ENCODE peak calls at places on chromosomes 11 and 22, in eight cellular contexts. One of them, this sample, is unnamed.

GRCh38 chr22:28801845-28802594 is 1.7 kb upstream of the XBP1 start:
- DNase-seq in uterus: no peak
- DNase-seq in IMR-90: no peak
- DNase-seq in endothelial cell of umbilical vein: peak; percentile 21
- DNase-seq in tibial nerve: no peak
- DNase-seq in adrenal gland: no peak
- DNase-seq in transverse colon: peak; percentile 38
- DNase-seq in A549: no peak
- DNase-seq in this sample: peak; percentile 32

GRCh38 chr11:69227271-69227670 is 66.7 kb upstream of the MYEOV start:
- DNase-seq in uterus: no peak
- DNase-seq in IMR-90: no peak
- DNase-seq in endothelial cell of umbilical vein: no peak
- DNase-seq in tibial nerve: no peak
- DNase-seq in adrenal gland: no peak
- DNase-seq in transverse colon: no peak
- DNase-seq in A549: no peak
- DNase-seq in this sample: no peak

GRCh38 chr11:111135101-111135500 is 110.4 kb upstream of the POU2AF2 start:
- DNase-seq in uterus: no peak
- DNase-seq in IMR-90: no peak
- DNase-seq in endothelial cell of umbilical vein: no peak
- DNase-seq in tibial nerve: no peak
- DNase-seq in adrenal gland: no peak
- DNase-seq in transverse colon: no peak
- DNase-seq in A549: no peak
- DNase-seq in this sample: no peak

GRCh38 chr11:2393111-2393868 is 7.3 kb upstream of the TSSC4 start:
- DNase-seq in uterus: no peak
- DNase-seq in IMR-90: no peak
- DNase-seq in endothelial cell of umbilical vein: no peak
- DNase-seq in tibial nerve: no peak
- DNase-seq in adrenal gland: no peak
- DNase-seq in transverse colon: no peak
- DNase-seq in A549: no peak
- DNase-seq in this sample: no peak

GRCh38 chr22:47292546-47293320 is 530.3 kb downstream of the TBC1D22A start:
- DNase-seq in uterus: peak; percentile 1
- DNase-seq in IMR-90: no peak
- DNase-seq in endothelial cell of umbilical vein: no peak
- DNase-seq in tibial nerve: no peak
- DNase-seq in adrenal gland: no peak
- DNase-seq in transverse colon: no peak
- DNase-seq in A549: no peak
- DNase-seq in this sample: peak; percentile 70

GRCh38 chr11:125275905-125276634 is 111.5 kb downstream of the PKNOX2 start:
- DNase-seq in uterus: no peak
- DNase-seq in IMR-90: peak; percentile 64
- DNase-seq in endothelial cell of umbilical vein: peak; percentile 11
- DNase-seq in tibial nerve: no peak
- DNase-seq in adrenal gland: no peak
- DNase-seq in transverse colon: no peak
- DNase-seq in A549: no peak
- DNase-seq in this sample: no peak

GRCh38 chr11:112357488-112357887 is 96.8 kb upstream of the PLET1 start:
- DNase-seq in uterus: no peak
- DNase-seq in IMR-90: no peak
- DNase-seq in endothelial cell of umbilical vein: no peak
- DNase-seq in tibial nerve: no peak
- DNase-seq in adrenal gland: no peak
- DNase-seq in transverse colon: no peak
- DNase-seq in A549: no peak
- DNase-seq in this sample: no peak

GRCh38 chr22:49400136-49400865 is 427.4 kb downstream of the BRD1 start:
- DNase-seq in uterus: no peak
- DNase-seq in IMR-90: no peak
- DNase-seq in endothelial cell of umbilical vein: no peak
- DNase-seq in tibial nerve: no peak
- DNase-seq in adrenal gland: no peak
- DNase-seq in transverse colon: no peak
- DNase-seq in A549: no peak
- DNase-seq in this sample: no peak

GRCh38 chr11:8018742-8019631 is 31.9 kb downstream of the EIF3F start:
- DNase-seq in uterus: peak; percentile 84
- DNase-seq in IMR-90: peak; percentile 69
- DNase-seq in endothelial cell of umbilical vein: peak; percentile 30
- DNase-seq in tibial nerve: peak; percentile 62
- DNase-seq in adrenal gland: peak; percentile 86
- DNase-seq in transverse colon: peak; percentile 60
- DNase-seq in A549: peak; percentile 32
- DNase-seq in this sample: peak; percentile 92

GRCh38 chr11:133787379-133788103 is 57.8 kb downstream of the SPATA19 start:
- DNase-seq in uterus: no peak
- DNase-seq in IMR-90: no peak
- DNase-seq in endothelial cell of umbilical vein: no peak
- DNase-seq in tibial nerve: no peak
- DNase-seq in adrenal gland: no peak
- DNase-seq in transverse colon: peak; percentile 9
- DNase-seq in A549: no peak
- DNase-seq in this sample: peak; percentile 60

GRCh38 chr11:73761403-73761945 is 600 bp upstream of the RAB6A start:
- DNase-seq in uterus: peak; percentile 29
- DNase-seq in IMR-90: no peak
- DNase-seq in endothelial cell of umbilical vein: no peak
- DNase-seq in tibial nerve: no peak
- DNase-seq in adrenal gland: no peak
- DNase-seq in transverse colon: peak; percentile 28
- DNase-seq in A549: no peak
- DNase-seq in this sample: no peak

GRCh38 chr11:10646005-10646404 is 47.5 kb downstream of the IRAG1 start:
- DNase-seq in uterus: peak; percentile 62
- DNase-seq in IMR-90: no peak
- DNase-seq in endothelial cell of umbilical vein: peak; percentile 6
- DNase-seq in tibial nerve: no peak
- DNase-seq in adrenal gland: peak; percentile 66
- DNase-seq in transverse colon: no peak
- DNase-seq in A549: no peak
- DNase-seq in this sample: peak; percentile 32

GRCh38 chr22:23745780-23746179 is 5.1 kb downstream of the ZNF70 start:
- DNase-seq in uterus: no peak
- DNase-seq in IMR-90: no peak
- DNase-seq in endothelial cell of umbilical vein: no peak
- DNase-seq in tibial nerve: no peak
- DNase-seq in adrenal gland: no peak
- DNase-seq in transverse colon: no peak
- DNase-seq in A549: no peak
- DNase-seq in this sample: no peak

GRCh38 chr11:26278354-26278753 is 53.6 kb upstream of the ANO3 start:
- DNase-seq in uterus: no peak
- DNase-seq in IMR-90: no peak
- DNase-seq in endothelial cell of umbilical vein: no peak
- DNase-seq in tibial nerve: no peak
- DNase-seq in adrenal gland: no peak
- DNase-seq in transverse colon: no peak
- DNase-seq in A549: no peak
- DNase-seq in this sample: no peak

GRCh38 chr11:69049490-69049867 is 747 bp downstream of the TPCN2 start:
- DNase-seq in uterus: no peak
- DNase-seq in IMR-90: no peak
- DNase-seq in endothelial cell of umbilical vein: no peak
- DNase-seq in tibial nerve: no peak
- DNase-seq in adrenal gland: peak; percentile 16
- DNase-seq in transverse colon: no peak
- DNase-seq in A549: no peak
- DNase-seq in this sample: no peak

GRCh38 chr11:45913942-45914635 is 3.6 kb downstream of the PEX16 start:
- DNase-seq in uterus: no peak
- DNase-seq in IMR-90: no peak
- DNase-seq in endothelial cell of umbilical vein: no peak
- DNase-seq in tibial nerve: no peak
- DNase-seq in adrenal gland: no peak
- DNase-seq in transverse colon: no peak
- DNase-seq in A549: no peak
- DNase-seq in this sample: no peak
- H3K4me3 ChIP-seq in uterus: no peak overlapping the region
- H3K4me3 ChIP-seq in IMR-90: no peak overlapping the region
- H3K4me3 ChIP-seq in endothelial cell of umbilical vein: no peak overlapping the region
- H3K4me3 ChIP-seq in tibial nerve: no peak overlapping the region
- H3K4me3 ChIP-seq in adrenal gland: no peak overlapping the region
- H3K4me3 ChIP-seq in transverse colon: no peak overlapping the region
- H3K4me3 ChIP-seq in A549: no peak overlapping the region
- H3K4me3 ChIP-seq in this sample: no peak overlapping the region

DNA sequence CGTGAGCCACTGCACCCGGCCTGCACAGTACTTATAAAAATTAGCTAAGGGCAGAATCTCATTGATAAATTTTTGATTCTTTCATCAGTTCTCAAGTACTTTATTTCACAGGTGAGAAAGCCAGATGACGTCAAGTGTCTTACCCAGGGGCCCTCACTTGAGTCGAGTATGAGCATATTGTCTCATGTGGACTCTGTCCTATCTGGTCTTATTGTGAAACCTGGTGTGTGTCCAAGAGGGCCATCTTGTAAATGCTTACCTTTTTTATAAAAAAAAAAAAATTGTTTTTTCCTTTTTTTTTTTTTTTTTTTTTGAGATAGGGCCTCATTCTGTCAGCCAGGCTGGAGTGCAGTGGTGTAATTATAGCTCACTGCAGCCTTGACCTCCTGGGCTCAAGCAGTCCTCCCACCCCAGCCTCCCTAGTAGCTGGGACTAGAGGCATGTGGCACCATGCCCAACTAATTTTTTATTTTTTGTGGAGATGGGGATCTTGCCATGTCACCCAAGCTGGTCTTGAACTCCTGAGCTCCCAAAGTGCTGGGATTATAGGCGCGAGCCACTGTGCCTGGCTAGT is 6.0 kb downstream of the ACO2 start:
- DNase-seq in uterus: no peak
- DNase-seq in IMR-90: no peak
- DNase-seq in endothelial cell of umbilical vein: no peak
- DNase-seq in tibial nerve: no peak
- DNase-seq in adrenal gland: peak; percentile 53
- DNase-seq in transverse colon: no peak
- DNase-seq in A549: no peak
- DNase-seq in this sample: peak; percentile 57
- H3K4me1 ChIP-seq in uterus: no peaks in the 10 kb centered on the region
- H3K4me1 ChIP-seq in IMR-90: peaks cover 12% of the 10 kb centered on the region
- H3K4me1 ChIP-seq in endothelial cell of umbilical vein: peaks cover 3% of the 10 kb centered on the region
- H3K4me1 ChIP-seq in tibial nerve: no peaks in the 10 kb centered on the region
- H3K4me1 ChIP-seq in adrenal gland: peaks cover 26% of the 10 kb centered on the region
- H3K4me1 ChIP-seq in transverse colon: peaks cover 16% of the 10 kb centered on the region
- H3K4me1 ChIP-seq in A549: peaks cover 4% of the 10 kb centered on the region
- H3K4me1 ChIP-seq in this sample: peaks cover 13% of the 10 kb centered on the region

DNA sequence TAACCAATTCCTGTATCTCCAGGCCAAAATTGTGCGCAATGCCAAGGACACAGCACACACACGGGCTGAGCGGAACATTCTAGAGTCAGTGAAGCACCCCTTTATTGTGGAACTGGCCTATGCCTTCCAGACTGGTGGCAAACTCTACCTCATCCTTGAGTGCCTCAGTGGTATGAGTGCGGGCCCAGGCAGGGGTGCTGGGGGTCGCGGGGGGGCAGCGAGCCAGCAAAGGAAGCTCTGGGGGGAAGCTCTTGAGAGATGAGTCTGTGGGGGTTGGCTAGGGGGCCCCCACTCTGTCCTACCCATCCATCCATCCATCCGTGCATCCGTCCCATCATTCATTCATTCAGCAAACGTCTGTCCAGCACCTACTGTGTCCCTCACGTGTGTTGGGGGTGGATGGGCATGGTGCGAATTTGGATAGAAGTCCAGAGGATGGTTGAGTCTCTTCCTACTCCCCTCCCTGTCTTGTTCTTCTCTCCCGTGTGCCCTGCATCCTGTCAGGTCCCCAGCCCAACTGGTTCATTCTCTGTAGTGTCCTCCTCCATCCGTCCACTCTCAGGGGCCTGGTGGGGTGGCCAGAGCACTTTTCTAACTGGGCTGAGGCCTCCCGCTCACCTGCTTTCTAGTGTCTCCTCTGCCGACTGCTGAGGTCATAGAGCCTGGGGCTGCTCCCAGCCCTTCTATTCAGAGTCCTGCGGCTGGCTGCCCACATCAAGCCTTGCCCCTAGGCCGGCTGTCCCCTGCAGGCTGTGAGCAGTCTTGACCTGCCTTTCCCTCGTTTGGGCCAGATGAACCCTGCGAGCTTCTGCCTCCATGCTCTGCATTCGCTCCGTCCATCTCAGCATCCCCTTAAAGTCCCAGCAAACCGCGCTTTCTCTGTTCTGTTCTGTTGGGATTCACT is 3.3 kb downstream of the RPS6KB2 start:
- DNase-seq in uterus: no peak
- DNase-seq in IMR-90: no peak
- DNase-seq in endothelial cell of umbilical vein: no peak
- DNase-seq in tibial nerve: no peak
- DNase-seq in adrenal gland: no peak
- DNase-seq in transverse colon: no peak
- DNase-seq in A549: no peak
- DNase-seq in this sample: no peak
- TF ChIP-seq POLR2A in uterus: no peak
- TF ChIP-seq POLR2A in IMR-90: no peak
- TF ChIP-seq POLR2A in endothelial cell of umbilical vein: no peak
- TF ChIP-seq POLR2A in tibial nerve: no peak
- TF ChIP-seq POLR2A in adrenal gland: no peak
- TF ChIP-seq POLR2A in transverse colon: no peak
- TF ChIP-seq POLR2A in A549: no peak
- TF ChIP-seq POLR2A in this sample: no peak

GRCh38 chr11:121478226-121478894 is 25.6 kb upstream of the SORL1-AS1 start:
- DNase-seq in uterus: no peak
- DNase-seq in IMR-90: no peak
- DNase-seq in endothelial cell of umbilical vein: no peak
- DNase-seq in tibial nerve: no peak
- DNase-seq in adrenal gland: no peak
- DNase-seq in transverse colon: no peak
- DNase-seq in A549: no peak
- DNase-seq in this sample: no peak

GRCh38 chr11:121479839-121480238 is 27.1 kb upstream of the SORL1-AS1 start:
- DNase-seq in uterus: no peak
- DNase-seq in IMR-90: no peak
- DNase-seq in endothelial cell of umbilical vein: no peak
- DNase-seq in tibial nerve: no peak
- DNase-seq in adrenal gland: no peak
- DNase-seq in transverse colon: no peak
- DNase-seq in A549: no peak
- DNase-seq in this sample: no peak

GRCh38 chr11:121476379-121477032 is 23.7 kb upstream of the SORL1-AS1 start:
- DNase-seq in uterus: no peak
- DNase-seq in IMR-90: no peak
- DNase-seq in endothelial cell of umbilical vein: no peak
- DNase-seq in tibial nerve: no peak
- DNase-seq in adrenal gland: no peak
- DNase-seq in transverse colon: no peak
- DNase-seq in A549: peak; percentile 11
- DNase-seq in this sample: no peak

GRCh38 chr11:121479355-121479754 is 26.6 kb upstream of the SORL1-AS1 start:
- DNase-seq in uterus: no peak
- DNase-seq in IMR-90: no peak
- DNase-seq in endothelial cell of umbilical vein: no peak
- DNase-seq in tibial nerve: no peak
- DNase-seq in adrenal gland: no peak
- DNase-seq in transverse colon: no peak
- DNase-seq in A549: no peak
- DNase-seq in this sample: no peak

GRCh38 chr11:121478895-121479281 is 26.1 kb upstream of the SORL1-AS1 start:
- DNase-seq in uterus: no peak
- DNase-seq in IMR-90: no peak
- DNase-seq in endothelial cell of umbilical vein: peak; percentile 12
- DNase-seq in tibial nerve: no peak
- DNase-seq in adrenal gland: no peak
- DNase-seq in transverse colon: no peak
- DNase-seq in A549: no peak
- DNase-seq in this sample: no peak
- H3K4me3 ChIP-seq in uterus: no peak overlapping the region
- H3K4me3 ChIP-seq in IMR-90: no peak overlapping the region
- H3K4me3 ChIP-seq in endothelial cell of umbilical vein: no peak overlapping the region
- H3K4me3 ChIP-seq in tibial nerve: no peak overlapping the region
- H3K4me3 ChIP-seq in adrenal gland: no peak overlapping the region
- H3K4me3 ChIP-seq in transverse colon: no peak overlapping the region
- H3K4me3 ChIP-seq in A549: no peak overlapping the region
- H3K4me3 ChIP-seq in this sample: no peak overlapping the region

This sample was measured in testis.